ENCODE peak calls at places on chromosomes 13 and 19, in four cellular contexts. T, W, D and E are unnamed samples.

GRCh38 chr13:110348751-110349150 is 41.7 kb downstream of the COL4A2 start:
- DNase-seq in T (no peak), W (no peak), D (no peak), E (no peak)

GRCh38 chr19:53102701-53103140 is 501 bp downstream of the ZNF160 start:
- DNase-seq in T (peak), W (no peak), D (no peak), E (peak)

GRCh38 chr19:7159105-7159933 is 89.8 kb downstream of the ZNF557 start:
- DNase-seq in T (no peak), W (no peak), D (no peak), E (no peak)

GRCh38 chr19:16184665-16185122 is 516 bp upstream of the FAM32A start:
- DNase-seq in T (no peak), W (no peak), D (no peak), E (no peak)

GRCh38 chr19:14511245-14511625 is 7.0 kb downstream of the DNAJB1 start:
- DNase-seq in T (peak), W (no peak), D (no peak), E (no peak)

GRCh38 chr13:29921542-29921941 is 71.1 kb upstream of the UBL3 start:
- DNase-seq in T (no peak), W (no peak), D (no peak), E (no peak)

GRCh38 chr13:26558074-26558805 is 757 bp downstream of the WASF3 start:
- DNase-seq in T (no peak), W (peak), D (no peak), E (no peak)

GRCh38 chr13:27789495-27790303 is 2.6 kb upstream of the GSX1 start:
- DNase-seq in T (no peak), W (no peak), D (no peak), E (no peak)

GRCh38 chr19:8224394-8225145 is 15.4 kb downstream of the CERS4 start:
- DNase-seq in T (no peak), W (no peak), D (no peak), E (no peak)

GRCh38 chr19:29843180-29844051 is 31.6 kb downstream of the CCNE1 start:
- DNase-seq in T (no peak), W (peak), D (no peak), E (no peak)

GRCh38 chr19:11088508-11089253 is 582 bp upstream of the LDLR start:
- DNase-seq in T (no peak), W (no peak), D (peak), E (peak)